ENCODE peak calls at places on chromosome 11, in eight cellular contexts. One of them, this sample, is unnamed.

GRCh38 chr11:20719821-20720220 is 50.4 kb downstream of the NELL1 start:
- DNase-seq in CD8-positive, alpha-beta memory T cell: no peak
- DNase-seq in HTR-8/SVneo: no peak
- DNase-seq in HS-5: no peak
- DNase-seq in NCI-H1105: no peak
- DNase-seq in WTC11: no peak
- DNase-seq in Calu3: no peak
- DNase-seq in LoVo: no peak
- DNase-seq in this sample: no peak

GRCh38 chr11:69460540-69461257 is 20.8 kb upstream of the LINC01488 start:
- DNase-seq in CD8-positive, alpha-beta memory T cell: no peak
- DNase-seq in HTR-8/SVneo: no peak
- DNase-seq in HS-5: peak; percentile 83
- DNase-seq in NCI-H1105: no peak
- DNase-seq in WTC11: no peak
- DNase-seq in Calu3: no peak
- DNase-seq in LoVo: no peak
- DNase-seq in this sample: peak; percentile 82

GRCh38 chr11:62544521-62545436 is 1.8 kb downstream of the AHNAK start:
- DNase-seq in CD8-positive, alpha-beta memory T cell: peak; percentile 60
- DNase-seq in HTR-8/SVneo: no peak
- DNase-seq in HS-5: no peak
- DNase-seq in NCI-H1105: no peak
- DNase-seq in WTC11: no peak
- DNase-seq in Calu3: peak; percentile 62
- DNase-seq in LoVo: peak; percentile 48
- DNase-seq in this sample: peak; percentile 45

GRCh38 chr11:76008474-76008873 is 193.5 kb downstream of the UVRAG start:
- DNase-seq in CD8-positive, alpha-beta memory T cell: no peak
- DNase-seq in HTR-8/SVneo: no peak
- DNase-seq in HS-5: peak; percentile 64
- DNase-seq in NCI-H1105: no peak
- DNase-seq in WTC11: no peak
- DNase-seq in Calu3: no peak
- DNase-seq in LoVo: no peak
- DNase-seq in this sample: peak; percentile 21

GRCh38 chr11:88629496-88629895 is 292.0 kb upstream of the CTSC start:
- DNase-seq in CD8-positive, alpha-beta memory T cell: no peak
- DNase-seq in HTR-8/SVneo: no peak
- DNase-seq in HS-5: no peak
- DNase-seq in NCI-H1105: no peak
- DNase-seq in WTC11: no peak
- DNase-seq in Calu3: no peak
- DNase-seq in LoVo: no peak
- DNase-seq in this sample: no peak

GRCh38 chr11:130122141-130122575 is 37.4 kb upstream of the ST14 start:
- DNase-seq in CD8-positive, alpha-beta memory T cell: no peak
- DNase-seq in HTR-8/SVneo: no peak
- DNase-seq in HS-5: no peak
- DNase-seq in NCI-H1105: no peak
- DNase-seq in WTC11: no peak
- DNase-seq in Calu3: no peak
- DNase-seq in LoVo: no peak
- DNase-seq in this sample: no peak

GRCh38 chr11:98230678-98231077 is 790.1 kb upstream of the CNTN5 start:
- DNase-seq in CD8-positive, alpha-beta memory T cell: no peak
- DNase-seq in HTR-8/SVneo: no peak
- DNase-seq in HS-5: no peak
- DNase-seq in NCI-H1105: no peak
- DNase-seq in WTC11: no peak
- DNase-seq in Calu3: no peak
- DNase-seq in LoVo: no peak
- DNase-seq in this sample: no peak

GRCh38 chr11:2924821-2925675 is 4.2 kb downstream of the PHLDA2 start:
- DNase-seq in CD8-positive, alpha-beta memory T cell: no peak
- DNase-seq in HTR-8/SVneo: no peak
- DNase-seq in HS-5: no peak
- DNase-seq in NCI-H1105: no peak
- DNase-seq in WTC11: no peak
- DNase-seq in Calu3: no peak
- DNase-seq in LoVo: no peak
- DNase-seq in this sample: no peak

GRCh38 chr11:8947230-8947943 is 4.6 kb upstream of the ASCL3 start:
- DNase-seq in CD8-positive, alpha-beta memory T cell: no peak
- DNase-seq in HTR-8/SVneo: no peak
- DNase-seq in HS-5: no peak
- DNase-seq in NCI-H1105: no peak
- DNase-seq in WTC11: no peak
- DNase-seq in Calu3: no peak
- DNase-seq in LoVo: no peak
- DNase-seq in this sample: no peak

GRCh38 chr11:115612331-115612730 is 108.1 kb upstream of the CADM1 start:
- DNase-seq in CD8-positive, alpha-beta memory T cell: no peak
- DNase-seq in HTR-8/SVneo: no peak
- DNase-seq in HS-5: no peak
- DNase-seq in NCI-H1105: no peak
- DNase-seq in WTC11: no peak
- DNase-seq in Calu3: no peak
- DNase-seq in LoVo: no peak
- DNase-seq in this sample: no peak

GRCh38 chr11:10354389-10354788 is 49.5 kb downstream of the ADM start:
- DNase-seq in CD8-positive, alpha-beta memory T cell: no peak
- DNase-seq in HTR-8/SVneo: no peak
- DNase-seq in HS-5: no peak
- DNase-seq in NCI-H1105: no peak
- DNase-seq in WTC11: no peak
- DNase-seq in Calu3: no peak
- DNase-seq in LoVo: no peak
- DNase-seq in this sample: no peak

GRCh38 chr11:12755510-12755909 is 81.3 kb downstream of the TEAD1 start:
- DNase-seq in CD8-positive, alpha-beta memory T cell: no peak
- DNase-seq in HTR-8/SVneo: no peak
- DNase-seq in HS-5: no peak
- DNase-seq in NCI-H1105: no peak
- DNase-seq in WTC11: no peak
- DNase-seq in Calu3: no peak
- DNase-seq in LoVo: no peak
- DNase-seq in this sample: no peak

This sample was measured in hepatic stellate cell.